ENCODE peak calls at places on chromosomes 6 and 20, in seven cellular contexts. L, V, N, H, F, Y and W are unnamed samples.
A peak's percentile ranks its signal among the peaks of the same experiment; 100 is the strongest.

GRCh38 chr6:117317261-117317660 is 51.9 kb downstream of the VGLL2 start:
- DNase-seq in N (no peak), Y (peak; percentile 21), V (no peak), H (no peak), F (no peak), L (peak; percentile 40), W (no peak)

GRCh38 chr6:169777896-169778295 is 26.5 kb downstream of the ERMARD start:
- DNase-seq in Y (no peak), F (no peak), N (no peak), L (no peak), H (no peak), V (no peak), W (no peak)

GRCh38 chr6:124792386-124792785 is 169.9 kb upstream of the RNF217 start:
- DNase-seq in V (no peak), F (no peak), L (no peak), N (no peak), Y (no peak), H (no peak), W (no peak)

GRCh38 chr6:132257561-132257960 is 143.7 kb downstream of the MOXD1 start:
- DNase-seq in F (no peak), Y (no peak), V (no peak), H (no peak), L (no peak), N (no peak), W (no peak)

GRCh38 chr20:549720-550496 is 6.3 kb upstream of the CSNK2A1 start:
- DNase-seq in H (no peak), F (no peak), N (no peak), Y (no peak), V (no peak), L (no peak), W (no peak)

GRCh38 chr6:85405853-85406198 is 44.1 kb upstream of the NT5E start:
- DNase-seq in H (no peak), Y (no peak), N (no peak), V (no peak), F (no peak), L (no peak), W (no peak)

GRCh38 chr6:130473886-130474285 is 108.1 kb downstream of the TMEM200A start:
- DNase-seq in F (no peak), N (peak; percentile 90), Y (peak; percentile 39), V (no peak), H (no peak), L (peak; percentile 97), W (no peak)

GRCh38 chr20:63943007-63943807 is 13.0 kb downstream of the UCKL1 start:
- DNase-seq in L (no peak), V (no peak), N (no peak), Y (no peak), F (no peak), H (no peak), W (peak; percentile 91)

GRCh38 chr6:88728756-88729155 is 234.7 kb downstream of the RNGTT start:
- DNase-seq in V (no peak), Y (no peak), H (no peak), L (no peak), F (no peak), N (no peak), W (peak; percentile 56)

GRCh38 chr6:11393713-11394627 is 143.6 kb upstream of the TMEM170B start:
- DNase-seq in L (peak; percentile 88), H (no peak), N (peak; percentile 19), F (no peak), V (no peak), Y (peak; percentile 90), W (no peak)

GRCh38 chr6:41634657-41635056 is 3.6 kb upstream of the MDFI start:
- DNase-seq in Y (no peak), V (no peak), L (peak; percentile 58), F (no peak), H (no peak), N (no peak), W (peak; percentile 68)

GRCh38 chr6:51004380-51004779 is 185.7 kb downstream of the TFAP2B start:
- DNase-seq in H (no peak), Y (no peak), F (no peak), V (no peak), L (no peak), N (no peak), W (no peak)

GRCh38 chr20:53652090-53652858 is 58.6 kb upstream of the ZNF217 start:
- DNase-seq in V (no peak), L (peak; percentile 41), N (no peak), F (no peak), Y (no peak), H (peak; percentile 32), W (no peak)

GRCh38 chr6:77466055-77467028 is 3.1 kb upstream of the HTR1B start:
- DNase-seq in L (peak; percentile 78), H (peak; percentile 31), N (peak; percentile 74), Y (no peak), F (peak; percentile 53), V (no peak), W (no peak)

GRCh38 chr20:58340151-58340550 is 30.6 kb downstream of the RAB22A start:
- DNase-seq in H (no peak), Y (no peak), V (no peak), L (no peak), N (no peak), F (no peak), W (no peak)

GRCh38 chr6:144353871-144354314 is 68.8 kb downstream of the UTRN start:
- DNase-seq in L (no peak), V (no peak), Y (no peak), N (no peak), F (no peak), H (no peak), W (no peak)

GRCh38 chr6:7176208-7176607 is 68.4 kb downstream of the RREB1 start:
- DNase-seq in V (no peak), L (no peak), H (no peak), N (no peak), Y (no peak), F (no peak), W (no peak)

GRCh38 chr20:50645253-50646068 is 45.9 kb downstream of the RIPOR3 start:
- DNase-seq in L (peak; percentile 100), F (peak; percentile 51), H (no peak), Y (peak; percentile 100), N (peak; percentile 98), V (no peak), W (no peak)

GRCh38 chr20:47973519-47974233 is 188.4 kb upstream of the SULF2 start:
- DNase-seq in Y (no peak), L (peak; percentile 82), H (no peak), N (no peak), V (no peak), F (no peak), W (no peak)

GRCh38 chr6:113857565-113858066 is 471 bp downstream of the MARCKS start:
- DNase-seq in F (no peak), V (no peak), L (no peak), Y (no peak), H (peak; percentile 55), N (no peak), W (no peak)

GRCh38 chr6:107495196-107495643 is 5.3 kb downstream of the SOBP start:
- DNase-seq in F (peak; percentile 24), L (no peak), Y (no peak), N (peak; percentile 19), H (peak; percentile 32), V (no peak), W (no peak)

GRCh38 chr20:1336699-1337387 is 7.9 kb upstream of the SDCBP2 start:
- DNase-seq in Y (no peak), V (no peak), N (no peak), H (peak; percentile 14), L (no peak), F (peak; percentile 68), W (no peak)

GRCh38 chr20:46963196-46963529 is 68.5 kb downstream of the EYA2 start:
- DNase-seq in L (peak; percentile 69), Y (no peak), H (no peak), N (no peak), V (no peak), F (peak; percentile 51), W (no peak)

GRCh38 chr6:150293423-150294280 is 75.2 kb upstream of the IYD start:
- DNase-seq in H (no peak), F (no peak), Y (peak; percentile 45), L (peak; percentile 28), N (peak; percentile 80), V (no peak), W (no peak)

GRCh38 chr20:20214757-20215275 is 153.1 kb upstream of the INSM1 start:
- DNase-seq in N (no peak), L (peak; percentile 30), H (no peak), V (no peak), Y (no peak), F (no peak), W (no peak)